ENCODE peak calls at places on chromosomes 11 and 22, in nine cellular contexts. J is activated CD4-positive, alpha-beta T cell treated with anti-CD3 and anti-CD28 coated beads, Interleukin-2, amount 50 U/mL, for 48 hours; W is activated naive CD8-positive, alpha-beta T cell treated with anti-CD3 and anti-CD28 coated beads, Interleukin-2, amount 50 U/mL, for 16 hours; G is CD8-positive, alpha-beta memory T cell; F is CD4-positive, alpha-beta memory T cell; E is epithelial cell of esophagus; N is upper lobe of right lung; V is iPS DF 19.7; T is choroid plexus epithelial cell. H is an unnamed sample.

GRCh38 chr11:32916994-32917393 is 24.4 kb downstream of the QSER1 start:
- DNase-seq in J (no peak), T (no peak), G (no peak), E (no peak), F (no peak), N (no peak), V (no peak), W (no peak), H (no peak)

GRCh38 chr22:47048123-47049077 is 285.9 kb downstream of the TBC1D22A start:
- DNase-seq in F (no peak), J (no peak), T (no peak), W (no peak), G (no peak), V (no peak), N (peak; percentile 49), E (no peak), H (no peak)

GRCh38 chr11:73359930-73360742 is 16.1 kb upstream of the RELT start:
- DNase-seq in N (no peak), V (no peak), E (no peak), W (no peak), T (peak; percentile 71), G (no peak), F (no peak), J (peak; percentile 34), H (peak; percentile 84)

GRCh38 chr11:121328213-121328966 is 35.8 kb downstream of the SC5D start:
- DNase-seq in F (peak; percentile 60), T (no peak), E (no peak), G (no peak), N (no peak), W (no peak), V (no peak), J (peak; percentile 18), H (no peak)

GRCh38 chr11:44817207-44817944 is 90.6 kb downstream of the TSPAN18 start:
- DNase-seq in F (no peak), N (peak; percentile 16), J (no peak), E (no peak), W (no peak), V (no peak), G (no peak), T (no peak), H (no peak)

GRCh38 chr22:27630754-27631153 is 170.8 kb downstream of the MN1 start:
- DNase-seq in T (no peak), V (no peak), J (no peak), N (no peak), F (no peak), G (no peak), E (no peak), W (no peak), H (no peak)

GRCh38 chr22:37492428-37493344 is 6.5 kb upstream of the MFNG start:
- DNase-seq in T (peak; percentile 67), W (no peak), G (peak; percentile 26), J (peak; percentile 61), E (peak; percentile 49), F (peak; percentile 55), V (no peak), N (peak; percentile 63), H (peak; percentile 55)

GRCh38 chr11:12640926-12641849 is 33.0 kb upstream of the TEAD1 start:
- DNase-seq in N (no peak), V (no peak), W (no peak), T (no peak), J (no peak), F (no peak), E (no peak), G (no peak), H (no peak)

GRCh38 chr11:20261526-20261925 is 101.3 kb upstream of the DBX1 start:
- DNase-seq in W (no peak), E (no peak), T (no peak), V (no peak), F (no peak), N (no peak), J (no peak), G (no peak), H (no peak)

GRCh38 chr22:17035246-17035645 is 27.2 kb upstream of the GAB4 start:
- DNase-seq in J (no peak), V (no peak), G (no peak), F (no peak), N (no peak), E (no peak), W (no peak), T (no peak), H (no peak)

GRCh38 chr11:77347962-77348361 is 46.5 kb upstream of the GDPD4 start:
- DNase-seq in F (no peak), E (no peak), T (no peak), N (no peak), V (no peak), W (no peak), G (no peak), J (no peak), H (no peak)

GRCh38 chr11:31645747-31646146 is 136.2 kb downstream of the ELP4 start:
- DNase-seq in F (no peak), T (peak; percentile 85), W (no peak), V (no peak), E (peak; percentile 88), N (no peak), G (no peak), J (no peak), H (no peak)

GRCh38 chr22:46637711-46638600 is 17.8 kb downstream of the GRAMD4 start:
- DNase-seq in E (no peak), N (no peak), T (no peak), J (no peak), G (no peak), W (no peak), F (no peak), V (no peak), H (no peak)